ENCODE peak calls at places on chromosomes 4 and X, in nine cellular contexts. L, P, Z, Y, Q, N, F, X and V are unnamed samples.

GRCh38 chrX:39809326-39809725 is 288.4 kb downstream of the BCOR start:
- DNase-seq in X (no peak), L (no peak), P (no peak), N (no peak), Y (no peak), F (no peak), Z (no peak), Q (no peak), V (peak; percentile 86)

GRCh38 chr4:127015616-127016015 is 617.1 kb upstream of the INTU start:
- DNase-seq in Z (no peak), Y (no peak), X (no peak), P (no peak), L (no peak), N (no peak), F (no peak), Q (no peak), V (no peak)

GRCh38 chr4:83731609-83732008 is 195.7 kb downstream of the GPAT3 start:
- DNase-seq in Z (no peak), N (no peak), Y (peak; percentile 10), Q (no peak), L (no peak), X (no peak), F (no peak), P (no peak), V (peak; percentile 37)

GRCh38 chrX:134247492-134247891 is 10.5 kb downstream of the CCDC160 start:
- DNase-seq in N (no peak), Y (no peak), L (no peak), F (no peak), Q (no peak), P (no peak), Z (no peak), X (no peak), V (no peak)

GRCh38 chrX:14356401-14356800 is 172.9 kb upstream of the GLRA2 start:
- DNase-seq in F (no peak), Q (no peak), L (no peak), Y (no peak), Z (no peak), N (no peak), X (no peak), P (no peak), V (peak; percentile 88)

GRCh38 chr4:64095398-64095797 is 313.9 kb downstream of the TECRL start:
- DNase-seq in P (no peak), X (no peak), Q (no peak), Y (no peak), Z (no peak), F (no peak), L (no peak), N (no peak), V (no peak)

GRCh38 chr4:40986375-40986774 is 228.0 kb downstream of the APBB2 start:
- DNase-seq in Q (no peak), N (no peak), L (no peak), Y (no peak), X (no peak), Z (no peak), P (no peak), F (no peak), V (no peak)

GRCh38 chrX:9785944-9786741 is at the start of gene SHROOM2:
- DNase-seq in X (no peak), Y (no peak), N (peak; percentile 52), F (peak; percentile 72), L (no peak), Q (no peak), P (peak; percentile 57), Z (no peak), V (no peak)

GRCh38 chrX:336227-336626 is 17.6 kb upstream of the GTPBP6 start:
- DNase-seq in Y (no peak), F (no peak), P (no peak), X (no peak), Z (no peak), N (no peak), Q (no peak), L (no peak), V (no peak)

GRCh38 chr4:61580721-61581377 is 380.7 kb downstream of the ADGRL3 start:
- DNase-seq in Q (no peak), X (no peak), Y (no peak), Z (no peak), P (no peak), L (no peak), N (no peak), F (no peak), V (no peak)

GRCh38 chr4:71769434-71769833 is 14.4 kb downstream of the GC start:
- DNase-seq in L (no peak), Q (no peak), Z (no peak), X (no peak), Y (no peak), N (no peak), F (no peak), P (no peak), V (no peak)

GRCh38 chr4:89298160-89298559 is 9.4 kb downstream of the GPRIN3 start:
- DNase-seq in L (no peak), F (no peak), Y (no peak), P (peak; percentile 40), X (no peak), Z (no peak), Q (no peak), N (no peak), V (no peak)

GRCh38 chrX:47751670-47752069 is 85.0 kb upstream of the ZNF81 start:
- DNase-seq in Q (no peak), X (no peak), P (peak; percentile 71), Y (no peak), F (peak; percentile 65), N (peak; percentile 54), Z (no peak), L (peak; percentile 17), V (peak; percentile 37)

GRCh38 chrX:141638601-141639000 is 49.1 kb downstream of the SPANXA2 start:
- DNase-seq in X (no peak), Z (no peak), P (no peak), Y (no peak), Q (no peak), L (no peak), N (no peak), F (no peak), V (no peak)

DNA sequence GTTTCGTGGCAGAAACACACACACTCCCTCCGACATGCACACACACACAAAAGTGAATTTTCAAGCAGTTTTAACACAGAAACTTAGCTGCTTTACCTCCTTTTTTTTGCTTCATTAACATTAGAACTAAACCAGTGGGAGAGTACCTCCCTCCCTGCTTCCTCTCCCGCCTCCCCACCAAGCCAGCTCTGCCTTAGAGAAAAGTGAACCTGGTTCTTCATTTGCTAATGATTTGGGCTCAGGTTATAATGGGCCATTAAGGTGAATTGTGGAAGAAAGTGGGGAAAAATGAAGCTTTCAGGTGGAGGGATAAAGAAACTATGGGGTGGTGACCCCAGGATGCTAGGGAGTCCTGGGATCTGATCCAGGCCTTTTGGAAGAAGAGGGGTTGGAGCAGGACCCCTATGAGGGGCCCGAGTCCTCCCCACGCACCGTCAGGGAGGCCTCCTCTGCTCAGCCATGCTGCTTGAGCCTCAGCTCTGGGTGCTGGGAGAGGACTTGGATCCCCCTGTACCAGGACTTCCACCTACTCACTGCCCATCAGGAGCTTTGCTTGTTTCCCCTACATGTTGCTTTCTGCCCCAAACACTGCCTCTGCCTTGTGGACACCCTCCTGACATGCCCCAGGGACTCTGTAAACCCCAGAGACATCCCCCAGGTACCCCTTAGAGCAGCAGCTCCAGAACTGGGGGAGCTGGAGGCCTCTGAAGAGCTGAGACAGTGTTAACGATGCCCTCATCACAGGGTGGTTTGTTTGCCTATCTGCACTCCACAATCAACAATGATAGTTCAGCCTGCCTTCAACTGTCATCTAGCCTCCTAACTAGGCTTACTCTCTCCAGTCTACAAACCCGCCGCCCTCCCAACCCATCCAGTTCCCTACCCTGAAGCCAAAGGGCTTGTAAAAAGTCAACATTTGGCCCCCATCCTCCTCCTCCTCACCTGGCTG is 6.5 kb upstream of the JADE1 start:
- DNase-seq in L (no peak), X (no peak), P (no peak), Z (no peak), F (no peak), Q (no peak), N (no peak), Y (no peak), V (no peak)
- H3K4me3 ChIP-seq in L (no peak overlapping the region), X (no peak overlapping the region), P (no peak overlapping the region), Z (no peak overlapping the region), F (no peak overlapping the region), Q (no peak overlapping the region), N (no peak overlapping the region), Y (no peak overlapping the region), V (no peak overlapping the region)

GRCh38 chrX:111361751-111362150 is 50.2 kb downstream of the DCX start:
- DNase-seq in N (no peak), F (no peak), Q (no peak), P (no peak), Y (no peak), L (no peak), Z (no peak), X (no peak), V (no peak)
- TF ChIP-seq CTCF in N (no peak), F (no peak), Q (no peak), P (no peak), Y (no peak), L (no peak), Z (no peak), X (no peak), V (no peak)

GRCh38 chrX:18577400-18577799 is 94.5 kb downstream of the RS1 start:
- DNase-seq in X (no peak), P (no peak), Q (no peak), L (no peak), F (no peak), N (no peak), Y (no peak), Z (no peak), V (no peak)

GRCh38 chrX:18579495-18579894 is 92.4 kb downstream of the RS1 start:
- DNase-seq in L (no peak), Q (no peak), Y (no peak), F (no peak), P (no peak), Z (no peak), N (no peak), X (no peak), V (no peak)

GRCh38 chrX:18582910-18583493 is 88.9 kb downstream of the RS1 start:
- DNase-seq in Q (no peak), F (no peak), Y (peak; percentile 2), L (no peak), X (no peak), N (no peak), Z (no peak), P (no peak), V (peak; percentile 19)
- H3K4me3 ChIP-seq in Q (no peak overlapping the region), F (no peak overlapping the region), Y (no peak overlapping the region), L (no peak overlapping the region), X (no peak overlapping the region), N (no peak overlapping the region), Z (no peak overlapping the region), P (no peak overlapping the region), V (no peak overlapping the region)

GRCh38 chr4:87698394-87698793 is 48.3 kb downstream of the DMP1 start:
- DNase-seq in F (no peak), Q (no peak), X (no peak), L (no peak), P (no peak), Y (no peak), N (no peak), Z (no peak), V (no peak)

GRCh38 chr4:87707279-87707918 is 57.3 kb downstream of the DMP1 start:
- DNase-seq in Z (no peak), N (no peak), X (no peak), Y (no peak), F (no peak), L (no peak), P (no peak), Q (no peak), V (no peak)

DNA sequence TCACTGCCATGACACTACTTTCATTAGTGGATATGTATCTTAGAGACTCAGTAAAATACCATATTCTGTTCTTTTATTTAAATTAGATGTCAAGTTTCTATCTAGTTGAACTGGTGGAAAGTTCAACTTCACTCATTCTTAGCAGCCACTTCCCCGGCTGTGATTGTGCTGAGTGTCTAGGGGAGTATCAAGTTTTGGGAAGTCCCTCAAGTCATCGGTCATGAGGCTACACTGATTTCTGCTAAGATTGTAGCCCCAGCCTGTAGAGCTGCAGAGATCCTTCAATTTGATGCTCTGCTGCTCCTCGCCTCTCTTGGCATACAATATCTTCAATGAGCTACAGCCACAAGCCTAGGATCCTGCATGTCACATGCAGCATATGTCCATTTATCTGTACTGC is 53.9 kb downstream of the DMP1 start:
- DNase-seq in X (no peak), Y (no peak), F (no peak), N (no peak), L (no peak), P (no peak), Q (no peak), Z (no peak), V (no peak)
- TF ChIP-seq CTCF in X (no peak), Y (no peak), F (no peak), N (no peak), L (no peak), P (no peak), Q (no peak), Z (no peak), V (no peak)